ENCODE peak calls at places on chromosome 9, in nine cellular contexts. Y is tibial artery; Z is brain microvascular endothelial cell; P is RWPE1; A is heart left ventricle; F is ovary; T is CD4-positive, alpha-beta T cell; M is PC-3; Q is sigmoid colon. X is an unnamed sample.

GRCh38 chr9:27572566-27572917 is 739 bp downstream of the C9orf72 start:
- DNase-seq in Y (no peak), Z (peak), F (no peak), A (no peak), T (peak), M (peak), P (peak), Q (peak), X (no peak)

GRCh38 chr9:13411827-13412226 is 132.3 kb upstream of the MPDZ start:
- DNase-seq in Z (no peak), A (no peak), T (no peak), M (no peak), Q (no peak), P (no peak), F (no peak), Y (no peak), X (no peak)

GRCh38 chr9:26685857-26686256 is 206.7 kb downstream of the CAAP1 start:
- DNase-seq in P (peak), Y (no peak), T (no peak), A (no peak), Q (no peak), M (peak), F (no peak), Z (no peak), X (no peak)

GRCh38 chr9:92395617-92396016 is 8.8 kb downstream of the OGN start:
- DNase-seq in Z (no peak), T (no peak), Y (no peak), P (no peak), Q (no peak), A (no peak), M (no peak), F (no peak), X (no peak)

GRCh38 chr9:7653262-7653661 is 146.3 kb downstream of the DMAC1 start:
- DNase-seq in F (no peak), A (no peak), P (no peak), Z (no peak), Q (no peak), M (no peak), T (no peak), Y (no peak), X (no peak)

GRCh38 chr9:92048924-92049625 is 66.1 kb downstream of the SPTLC1 start:
- DNase-seq in F (no peak), P (no peak), Z (no peak), A (no peak), T (no peak), Y (no peak), M (no peak), Q (no peak), X (peak)

GRCh38 chr9:26244661-26245060 is 566.4 kb upstream of the TUSC1 start:
- DNase-seq in M (no peak), T (no peak), P (no peak), F (no peak), Y (no peak), Z (no peak), A (no peak), Q (no peak), X (no peak)

GRCh38 chr9:90271707-90272106 is 370.9 kb downstream of the DIRAS2 start:
- DNase-seq in Z (no peak), F (no peak), T (no peak), Q (no peak), A (no peak), Y (no peak), P (no peak), M (no peak), X (no peak)

GRCh38 chr9:92717201-92718085 is 47.2 kb downstream of the BICD2 start:
- DNase-seq in P (no peak), M (no peak), Z (no peak), Y (no peak), F (no peak), Q (no peak), T (no peak), A (no peak), X (no peak)

GRCh38 chr9:107895524-107896001 is 406.0 kb upstream of the KLF4 start:
- DNase-seq in A (no peak), Q (no peak), F (no peak), M (no peak), P (no peak), Z (no peak), Y (no peak), T (no peak), X (peak)

GRCh38 chr9:85536076-85536475 is 205.7 kb downstream of the AGTPBP1 start:
- DNase-seq in T (no peak), Q (no peak), M (peak), A (peak), Z (peak), F (no peak), Y (peak), P (peak), X (no peak)

GRCh38 chr9:81103597-81104471 is 585.5 kb downstream of the TLE1 start:
- DNase-seq in Z (no peak), P (peak), Q (no peak), Y (no peak), M (peak), F (no peak), T (no peak), A (no peak), X (no peak)

GRCh38 chr9:121277518-121278275 is 9.7 kb downstream of the GSN start:
- DNase-seq in A (no peak), Y (no peak), Q (no peak), F (no peak), P (no peak), Z (peak), M (no peak), T (no peak), X (no peak)

GRCh38 chr9:134324359-134325095 is 1.7 kb upstream of the RXRA start:
- DNase-seq in F (peak), A (peak), P (peak), Y (peak), T (no peak), M (peak), Z (peak), Q (peak), X (no peak)

GRCh38 chr9:124818431-124819281 is 34.6 kb upstream of the WDR38 start:
- DNase-seq in Y (no peak), P (peak), M (peak), Z (peak), Q (no peak), T (no peak), F (no peak), A (peak), X (no peak)

GRCh38 chr9:134076644-134077043 is 8.8 kb upstream of the BRD3 start:
- DNase-seq in P (no peak), T (no peak), A (no peak), F (no peak), Q (no peak), Y (peak), Z (no peak), M (no peak), X (no peak)

GRCh38 chr9:135500525-135501260 is at the start of gene MRPS2:
- DNase-seq in Y (peak), T (peak), A (peak), F (peak), Q (peak), Z (peak), M (peak), P (peak), X (peak)

GRCh38 chr9:135502873-135503321 is 2.4 kb downstream of the MRPS2 start:
- DNase-seq in Q (peak), F (no peak), M (no peak), A (no peak), Y (peak), P (no peak), Z (no peak), T (no peak), X (no peak)

GRCh38 chr9:135502168-135502872 is 1.8 kb downstream of the MRPS2 start:
- DNase-seq in Z (no peak), F (no peak), T (no peak), Q (peak), Y (peak), P (no peak), M (no peak), A (no peak), X (no peak)

GRCh38 chr9:135500071-135500524 is 384 bp upstream of the MRPS2 start:
- DNase-seq in Q (no peak), Z (no peak), T (no peak), A (no peak), M (peak), P (peak), F (no peak), Y (no peak), X (no peak)

DNA sequence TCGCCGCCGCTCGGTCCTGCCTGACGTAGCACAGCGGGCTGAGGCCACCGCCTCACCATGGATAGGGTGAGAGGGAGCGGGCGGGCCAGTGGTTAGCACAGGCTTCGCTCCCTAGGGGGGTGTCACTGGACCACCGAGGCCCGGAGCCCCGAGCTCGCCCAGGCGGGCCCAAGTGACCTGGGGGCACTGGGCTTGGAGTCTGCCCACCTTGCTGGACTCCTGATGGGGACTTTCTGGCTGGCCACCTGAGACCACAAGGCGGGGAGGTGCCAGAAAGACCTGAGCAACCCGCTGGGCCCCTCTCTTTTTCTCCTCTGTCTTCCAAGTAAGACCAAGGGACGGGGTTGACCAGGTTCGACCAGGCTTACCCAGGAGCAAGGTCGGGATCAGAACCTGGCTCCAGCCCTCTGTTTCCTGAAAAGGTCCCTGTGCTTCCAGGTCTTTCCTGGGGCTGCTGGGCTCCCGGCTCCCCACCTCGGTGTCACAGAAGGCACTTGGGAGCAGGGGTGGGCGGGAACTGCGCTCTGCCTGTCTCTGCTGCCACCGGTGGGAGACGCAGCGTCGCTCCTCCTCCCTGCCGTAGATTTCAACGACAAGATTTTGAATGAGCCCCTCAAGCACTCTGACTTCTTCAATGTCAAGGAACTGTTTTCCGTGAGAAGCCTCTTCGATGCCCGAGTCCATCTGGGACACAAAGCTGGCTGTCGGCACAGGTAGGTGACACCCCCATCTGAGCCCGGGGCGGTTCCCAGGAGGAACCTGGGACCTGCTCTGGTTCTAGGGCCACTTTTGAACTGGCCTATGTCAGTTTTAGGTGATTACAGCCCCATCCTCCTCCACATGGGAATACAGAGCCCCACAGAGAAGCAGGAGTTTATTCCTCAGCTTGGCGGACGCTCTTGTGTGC is 1.0 kb downstream of the MRPS2 start:
- DNase-seq in Q (peak), T (no peak), A (no peak), M (no peak), Y (peak), Z (no peak), F (no peak), P (peak), X (no peak)
- H3K27ac ChIP-seq in Q (peak), T (peak), A (no peak), M (peak), Y (peak), Z (peak), F (peak), P (peak), X (no peak)

DNA sequence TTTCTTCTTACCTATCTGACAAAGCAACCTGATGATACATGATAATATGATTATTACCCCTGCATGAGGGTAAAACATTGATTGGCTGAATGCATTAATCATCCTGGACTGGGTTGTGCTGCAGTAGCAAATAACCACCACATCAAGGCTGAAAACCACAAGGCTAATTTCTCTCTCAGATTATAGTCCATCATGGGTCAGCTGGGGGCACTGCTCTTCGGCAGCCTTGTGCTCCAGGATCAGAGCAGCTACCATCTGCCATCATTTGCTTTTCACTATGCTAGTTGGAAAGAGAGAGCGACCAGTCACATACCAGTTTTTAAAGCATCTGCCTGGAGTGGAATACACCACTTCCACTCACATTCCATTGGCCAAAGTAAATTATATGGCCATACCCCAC is 383.5 kb downstream of the RASEF start:
- DNase-seq in M (no peak), P (no peak), Y (no peak), Q (no peak), Z (no peak), T (no peak), F (no peak), A (no peak), X (no peak)
- TF ChIP-seq CTCF in M (no peak), P (no peak), Y (no peak), Q (no peak), Z (no peak), T (no peak), F (no peak), A (no peak), X (no peak)

GRCh38 chr9:115046786-115047185 is 71.2 kb downstream of the TNC start:
- DNase-seq in M (no peak), A (no peak), Q (no peak), Z (no peak), F (no peak), T (no peak), Y (no peak), P (no peak), X (peak)

GRCh38 chr9:115043632-115044031 is 74.3 kb downstream of the TNC start:
- DNase-seq in Y (no peak), T (no peak), P (no peak), Z (no peak), M (no peak), F (no peak), A (no peak), Q (no peak), X (no peak)

GRCh38 chr9:115042781-115043509 is 75.0 kb downstream of the TNC start:
- DNase-seq in Z (no peak), M (no peak), T (no peak), P (no peak), Q (no peak), Y (peak), F (no peak), A (no peak), X (no peak)

GRCh38 chr9:115050002-115050490 is 67.9 kb downstream of the TNC start:
- DNase-seq in F (no peak), T (no peak), Q (no peak), Y (no peak), A (no peak), Z (no peak), M (no peak), P (no peak), X (no peak)

GRCh38 chr9:115046199-115046598 is 71.8 kb downstream of the TNC start:
- DNase-seq in A (no peak), Z (no peak), F (no peak), M (no peak), Q (no peak), P (no peak), Y (no peak), T (no peak), X (no peak)
- H3K27ac ChIP-seq in A (no peak), Z (no peak), F (no peak), M (no peak), Q (peak), P (no peak), Y (no peak), T (no peak), X (no peak)

GRCh38 chr9:105637787-105638395 is 24.4 kb upstream of the TAL2 start:
- DNase-seq in A (no peak), T (no peak), M (no peak), F (no peak), Z (no peak), Q (no peak), Y (no peak), P (no peak), X (no peak)
- TF ChIP-seq CTCF in A (no peak), T (peak), M (peak), F (no peak), Z (peak), Q (no peak), Y (no peak), P (peak), X (peak)

GRCh38 chr9:69344459-69344858 is 19.4 kb downstream of the ENTREP1 start:
- DNase-seq in Z (no peak), F (no peak), P (no peak), Q (no peak), A (no peak), M (no peak), T (no peak), Y (no peak), X (no peak)
- H3K27ac ChIP-seq in Z (no peak), F (no peak), P (no peak), Q (no peak), A (no peak), M (no peak), T (no peak), Y (no peak), X (no peak)

GRCh38 chr9:82466616-82467251 is 478.2 kb downstream of the SPATA31D1 start:
- DNase-seq in Z (no peak), Q (no peak), F (no peak), A (no peak), T (no peak), Y (no peak), P (no peak), M (peak), X (no peak)
- TF ChIP-seq CTCF in Z (peak), Q (no peak), F (no peak), A (no peak), T (no peak), Y (peak), P (no peak), M (peak), X (peak)

GRCh38 chr9:127553793-127554192 is 58.3 kb upstream of the STXBP1 start:
- DNase-seq in M (no peak), A (no peak), Y (no peak), T (no peak), P (no peak), F (no peak), Q (no peak), Z (no peak), X (no peak)
- H3K27ac ChIP-seq in M (no peak), A (no peak), Y (no peak), T (no peak), P (peak), F (no peak), Q (peak), Z (no peak), X (no peak)